ENCODE peak calls at places on chromosomes 11 and 22, in six cellular contexts. U is GDM1; L is activated CD4-positive, alpha-beta T cell treated with anti-CD3 and anti-CD28 coated beads, Interleukin-2, amount 50 U/mL, for 1 hour; Q is ecto neural progenitor cell; O is ELR; A is H4. J is an unnamed sample.

GRCh38 chr11:80280737-80281136 is 839.9 kb upstream of the TENM4 start:
- DNase-seq in U (no peak), L (no peak), Q (no peak), O (no peak), A (no peak), J (peak)

GRCh38 chr11:125069796-125070195 is 6.7 kb downstream of the SLC37A2 start:
- DNase-seq in U (no peak), L (no peak), Q (no peak), O (peak), A (peak), J (no peak)

GRCh38 chr22:27845603-27846100 is 44.1 kb upstream of the MN1 start:
- DNase-seq in U (no peak), L (no peak), Q (no peak), O (no peak), A (no peak), J (no peak)

GRCh38 chr11:1820463-1821325 is 14.1 kb upstream of the SYT8 start:
- DNase-seq in U (no peak), L (no peak), Q (no peak), O (no peak), A (no peak), J (peak)

GRCh38 chr11:102168483-102168882 is 58.2 kb downstream of the YAP1 start:
- DNase-seq in U (no peak), L (no peak), Q (no peak), O (peak), A (no peak), J (no peak)

GRCh38 chr11:96551136-96551535 is 161.3 kb downstream of the JRKL start:
- DNase-seq in U (no peak), L (no peak), Q (no peak), O (no peak), A (no peak), J (no peak)

GRCh38 chr11:293852-294661 is 5.1 kb downstream of the PGGHG start:
- DNase-seq in U (no peak), L (no peak), Q (no peak), O (no peak), A (no peak), J (peak)

GRCh38 chr11:59891781-59892181 is 13.2 kb downstream of the OOSP3 start:
- DNase-seq in U (no peak), L (no peak), Q (peak), O (peak), A (no peak), J (no peak)

GRCh38 chr11:32213223-32213622 is 122.3 kb downstream of the RCN1 start:
- DNase-seq in U (no peak), L (no peak), Q (no peak), O (peak), A (peak), J (no peak)

GRCh38 chr22:25702046-25702445 is 39.9 kb upstream of the MYO18B start:
- DNase-seq in U (no peak), L (no peak), Q (no peak), O (peak), A (no peak), J (no peak)

GRCh38 chr11:31325162-31325561 is 44.4 kb downstream of the DCDC1 start:
- DNase-seq in U (no peak), L (no peak), Q (no peak), O (peak), A (peak), J (no peak)

GRCh38 chr11:85551881-85552280 is 75.3 kb downstream of the DLG2 start:
- DNase-seq in U (no peak), L (no peak), Q (no peak), O (no peak), A (no peak), J (no peak)

GRCh38 chr11:114307524-114308203 is 11.5 kb downstream of the NNMT start:
- DNase-seq in U (no peak), L (no peak), Q (no peak), O (peak), A (peak), J (peak)

GRCh38 chr11:35393093-35393492 is 26.3 kb downstream of the SLC1A2 start:
- DNase-seq in U (no peak), L (no peak), Q (no peak), O (no peak), A (no peak), J (no peak)

GRCh38 chr22:36636916-36637315 is 66.6 kb downstream of the CACNG2 start:
- DNase-seq in U (no peak), L (no peak), Q (no peak), O (no peak), A (no peak), J (no peak)

GRCh38 chr11:40388097-40388818 is 1071.2 kb downstream of the LRRC4C start:
- DNase-seq in U (no peak), L (no peak), Q (no peak), O (peak), A (no peak), J (no peak)

GRCh38 chr22:36331306-36331911 is 56.4 kb downstream of the MYH9 start:
- DNase-seq in U (peak), L (peak), Q (no peak), O (peak), A (peak), J (peak)

GRCh38 chr11:61968758-61969390 is 1.4 kb upstream of the FTH1 start:
- DNase-seq in U (no peak), L (no peak), Q (peak), O (no peak), A (no peak), J (peak)

GRCh38 chr11:118529584-118530175 is 1.3 kb upstream of the TMEM25 start:
- DNase-seq in U (no peak), L (no peak), Q (no peak), O (no peak), A (no peak), J (no peak)

GRCh38 chr11:64665381-64665780 is 57.6 kb downstream of the NRXN2 start:
- DNase-seq in U (peak), L (no peak), Q (no peak), O (no peak), A (no peak), J (peak)

GRCh38 chr11:13928566-13929251 is 33.8 kb upstream of the SPON1 start:
- DNase-seq in U (no peak), L (no peak), Q (no peak), O (peak), A (peak), J (no peak)

GRCh38 chr22:43554259-43554636 is 142.4 kb downstream of the MPPED1 start:
- DNase-seq in U (no peak), L (no peak), Q (no peak), O (no peak), A (no peak), J (peak)

GRCh38 chr11:70934999-70935768 is 317.2 kb downstream of the SHANK2 start:
- DNase-seq in U (no peak), L (no peak), Q (no peak), O (no peak), A (no peak), J (no peak)

GRCh38 chr11:86116996-86117705 is 48.3 kb upstream of the PICALM start:
- DNase-seq in U (no peak), L (no peak), Q (no peak), O (peak), A (no peak), J (no peak)

GRCh38 chr11:123519055-123519796 is 89.2 kb downstream of the GRAMD1B start:
- DNase-seq in U (no peak), L (no peak), Q (no peak), O (peak), A (no peak), J (no peak)

GRCh38 chr11:14258177-14258935 is 100.6 kb downstream of the RRAS2 start:
- DNase-seq in U (no peak), L (no peak), Q (no peak), O (peak), A (no peak), J (no peak)

GRCh38 chr11:19777032-19777341 is 64.3 kb downstream of the NAV2 start:
- DNase-seq in U (no peak), L (no peak), Q (peak), O (peak), A (no peak), J (no peak)